ENCODE peak calls at places on chromosomes 2 and 18, in nine cellular contexts. One of them, this sample, is unnamed.

GRCh38 chr2:197889041-197889440 is 84.6 kb downstream of the PLCL1 start:
- DNase-seq in HT1080: peak
- DNase-seq in WTC11: no peak
- DNase-seq in GM13977: peak
- DNase-seq in fibroblast of the aortic adventitia: peak
- DNase-seq in central memory CD4-positive, alpha-beta T cell: peak
- DNase-seq in KG1: peak
- DNase-seq in NCI-H510A treated with DMSO at 0.1 percent for 48 hours: no peak
- DNase-seq in dorsolateral prefrontal cortex: no peak
- DNase-seq in this sample: no peak

GRCh38 chr2:37418956-37419355 is 74.5 kb downstream of the QPCT start:
- DNase-seq in HT1080: no peak
- DNase-seq in WTC11: no peak
- DNase-seq in GM13977: no peak
- DNase-seq in fibroblast of the aortic adventitia: no peak
- DNase-seq in central memory CD4-positive, alpha-beta T cell: no peak
- DNase-seq in KG1: no peak
- DNase-seq in NCI-H510A treated with DMSO at 0.1 percent for 48 hours: no peak
- DNase-seq in dorsolateral prefrontal cortex: no peak
- DNase-seq in this sample: no peak

GRCh38 chr2:126776701-126777619 is 121.0 kb downstream of the GYPC start:
- DNase-seq in HT1080: peak
- DNase-seq in WTC11: peak
- DNase-seq in GM13977: peak
- DNase-seq in fibroblast of the aortic adventitia: peak
- DNase-seq in central memory CD4-positive, alpha-beta T cell: peak
- DNase-seq in KG1: peak
- DNase-seq in NCI-H510A treated with DMSO at 0.1 percent for 48 hours: peak
- DNase-seq in dorsolateral prefrontal cortex: peak
- DNase-seq in this sample: peak

GRCh38 chr18:62420513-62421209 is 95.6 kb downstream of the TNFRSF11A start:
- DNase-seq in HT1080: peak
- DNase-seq in WTC11: no peak
- DNase-seq in GM13977: peak
- DNase-seq in fibroblast of the aortic adventitia: peak
- DNase-seq in central memory CD4-positive, alpha-beta T cell: peak
- DNase-seq in KG1: peak
- DNase-seq in NCI-H510A treated with DMSO at 0.1 percent for 48 hours: no peak
- DNase-seq in dorsolateral prefrontal cortex: no peak
- DNase-seq in this sample: peak

GRCh38 chr2:207408086-207408794 is 121.5 kb upstream of the CREB1 start:
- DNase-seq in HT1080: no peak
- DNase-seq in WTC11: no peak
- DNase-seq in GM13977: no peak
- DNase-seq in fibroblast of the aortic adventitia: peak
- DNase-seq in central memory CD4-positive, alpha-beta T cell: no peak
- DNase-seq in KG1: no peak
- DNase-seq in NCI-H510A treated with DMSO at 0.1 percent for 48 hours: peak
- DNase-seq in dorsolateral prefrontal cortex: no peak
- DNase-seq in this sample: no peak

GRCh38 chr2:111946294-111947114 is 48.1 kb downstream of the MERTK start:
- DNase-seq in HT1080: peak
- DNase-seq in WTC11: no peak
- DNase-seq in GM13977: no peak
- DNase-seq in fibroblast of the aortic adventitia: peak
- DNase-seq in central memory CD4-positive, alpha-beta T cell: no peak
- DNase-seq in KG1: no peak
- DNase-seq in NCI-H510A treated with DMSO at 0.1 percent for 48 hours: peak
- DNase-seq in dorsolateral prefrontal cortex: no peak
- DNase-seq in this sample: no peak

GRCh38 chr18:50475538-50476193 is 84.2 kb upstream of the MAPK4 start:
- DNase-seq in HT1080: no peak
- DNase-seq in WTC11: no peak
- DNase-seq in GM13977: no peak
- DNase-seq in fibroblast of the aortic adventitia: no peak
- DNase-seq in central memory CD4-positive, alpha-beta T cell: no peak
- DNase-seq in KG1: no peak
- DNase-seq in NCI-H510A treated with DMSO at 0.1 percent for 48 hours: no peak
- DNase-seq in dorsolateral prefrontal cortex: no peak
- DNase-seq in this sample: no peak

GRCh38 chr2:188869560-188869959 is 104.6 kb upstream of the COL3A1 start:
- DNase-seq in HT1080: no peak
- DNase-seq in WTC11: no peak
- DNase-seq in GM13977: no peak
- DNase-seq in fibroblast of the aortic adventitia: peak
- DNase-seq in central memory CD4-positive, alpha-beta T cell: no peak
- DNase-seq in KG1: no peak
- DNase-seq in NCI-H510A treated with DMSO at 0.1 percent for 48 hours: no peak
- DNase-seq in dorsolateral prefrontal cortex: no peak
- DNase-seq in this sample: no peak

GRCh38 chr2:222608081-222608480 is 47.8 kb downstream of the FARSB start:
- DNase-seq in HT1080: no peak
- DNase-seq in WTC11: no peak
- DNase-seq in GM13977: no peak
- DNase-seq in fibroblast of the aortic adventitia: no peak
- DNase-seq in central memory CD4-positive, alpha-beta T cell: no peak
- DNase-seq in KG1: no peak
- DNase-seq in NCI-H510A treated with DMSO at 0.1 percent for 48 hours: no peak
- DNase-seq in dorsolateral prefrontal cortex: no peak
- DNase-seq in this sample: no peak

GRCh38 chr2:156892449-156893335 is 364.8 kb upstream of the GALNT5 start:
- DNase-seq in HT1080: peak
- DNase-seq in WTC11: no peak
- DNase-seq in GM13977: no peak
- DNase-seq in fibroblast of the aortic adventitia: peak
- DNase-seq in central memory CD4-positive, alpha-beta T cell: no peak
- DNase-seq in KG1: peak
- DNase-seq in NCI-H510A treated with DMSO at 0.1 percent for 48 hours: peak
- DNase-seq in dorsolateral prefrontal cortex: no peak
- DNase-seq in this sample: peak

GRCh38 chr2:234500394-234501006 is 3.6 kb upstream of the ARL4C start:
- DNase-seq in HT1080: peak
- DNase-seq in WTC11: peak
- DNase-seq in GM13977: peak
- DNase-seq in fibroblast of the aortic adventitia: peak
- DNase-seq in central memory CD4-positive, alpha-beta T cell: peak
- DNase-seq in KG1: peak
- DNase-seq in NCI-H510A treated with DMSO at 0.1 percent for 48 hours: peak
- DNase-seq in dorsolateral prefrontal cortex: no peak
- DNase-seq in this sample: peak

GRCh38 chr2:8242734-8243133 is 439.1 kb upstream of the ID2 start:
- DNase-seq in HT1080: no peak
- DNase-seq in WTC11: no peak
- DNase-seq in GM13977: no peak
- DNase-seq in fibroblast of the aortic adventitia: peak
- DNase-seq in central memory CD4-positive, alpha-beta T cell: no peak
- DNase-seq in KG1: no peak
- DNase-seq in NCI-H510A treated with DMSO at 0.1 percent for 48 hours: no peak
- DNase-seq in dorsolateral prefrontal cortex: no peak
- DNase-seq in this sample: no peak

GRCh38 chr18:9092665-9093064 is 9.8 kb upstream of the NDUFV2 start:
- DNase-seq in HT1080: peak
- DNase-seq in WTC11: no peak
- DNase-seq in GM13977: no peak
- DNase-seq in fibroblast of the aortic adventitia: peak
- DNase-seq in central memory CD4-positive, alpha-beta T cell: no peak
- DNase-seq in KG1: no peak
- DNase-seq in NCI-H510A treated with DMSO at 0.1 percent for 48 hours: no peak
- DNase-seq in dorsolateral prefrontal cortex: no peak
- DNase-seq in this sample: no peak

GRCh38 chr2:215320679-215321078 is 8.8 kb downstream of the ATIC start:
- DNase-seq in HT1080: no peak
- DNase-seq in WTC11: no peak
- DNase-seq in GM13977: no peak
- DNase-seq in fibroblast of the aortic adventitia: no peak
- DNase-seq in central memory CD4-positive, alpha-beta T cell: no peak
- DNase-seq in KG1: no peak
- DNase-seq in NCI-H510A treated with DMSO at 0.1 percent for 48 hours: no peak
- DNase-seq in dorsolateral prefrontal cortex: no peak
- DNase-seq in this sample: no peak

GRCh38 chr2:142140434-142140845 is 9.6 kb upstream of the LRP1B start:
- DNase-seq in HT1080: peak
- DNase-seq in WTC11: no peak
- DNase-seq in GM13977: no peak
- DNase-seq in fibroblast of the aortic adventitia: peak
- DNase-seq in central memory CD4-positive, alpha-beta T cell: no peak
- DNase-seq in KG1: peak
- DNase-seq in NCI-H510A treated with DMSO at 0.1 percent for 48 hours: peak
- DNase-seq in dorsolateral prefrontal cortex: no peak
- DNase-seq in this sample: no peak

GRCh38 chr2:40716879-40717278 is 265.0 kb upstream of the SLC8A1 start:
- DNase-seq in HT1080: peak
- DNase-seq in WTC11: no peak
- DNase-seq in GM13977: no peak
- DNase-seq in fibroblast of the aortic adventitia: peak
- DNase-seq in central memory CD4-positive, alpha-beta T cell: no peak
- DNase-seq in KG1: no peak
- DNase-seq in NCI-H510A treated with DMSO at 0.1 percent for 48 hours: no peak
- DNase-seq in dorsolateral prefrontal cortex: no peak
- DNase-seq in this sample: no peak